ENCODE peak calls at places on chromosome 2, in seven cellular contexts. O, C, Z, P, Q, Y and N are unnamed samples.

GRCh38 chr2:10119601-10120157 is 2.9 kb upstream of the RRM2 start:
- DNase-seq in Y (no peak), O (no peak), C (no peak), Q (no peak), P (no peak), Z (no peak), N (no peak)

GRCh38 chr2:172063446-172063845 is 21.9 kb upstream of the DLX1 start:
- DNase-seq in O (no peak), P (no peak), C (no peak), Q (no peak), Z (no peak), Y (no peak), N (no peak)

GRCh38 chr2:177906041-177906718 is 166.4 kb downstream of the PDE11A start:
- DNase-seq in P (peak), Z (peak), Q (peak), O (peak), C (peak), Y (peak), N (peak)

GRCh38 chr2:239377591-239377990 is 23.2 kb downstream of the HDAC4 start:
- DNase-seq in Z (no peak), Q (no peak), C (no peak), P (no peak), Y (no peak), O (no peak), N (no peak)

GRCh38 chr2:32422133-32422532 is 65.3 kb downstream of the BIRC6 start:
- DNase-seq in Z (no peak), Y (no peak), O (no peak), Q (no peak), C (no peak), P (no peak), N (no peak)

GRCh38 chr2:190443055-190443454 is 34.9 kb downstream of the MFSD6 start:
- DNase-seq in C (no peak), Q (no peak), P (no peak), Y (no peak), O (no peak), Z (no peak), N (no peak)

GRCh38 chr2:106192752-106193490 is 1.2 kb downstream of the UXS1 start:
- DNase-seq in Z (peak), P (no peak), Q (no peak), C (peak), O (peak), Y (no peak), N (no peak)

GRCh38 chr2:86216577-86217555 is 17.6 kb downstream of the MRPL35 start:
- DNase-seq in Y (peak), P (peak), O (no peak), Z (peak), Q (no peak), C (no peak), N (no peak)

GRCh38 chr2:62306751-62307468 is 111.0 kb downstream of the B3GNT2 start:
- DNase-seq in O (peak), Y (no peak), C (peak), Q (peak), Z (no peak), P (no peak), N (peak)

GRCh38 chr2:234304945-234305344 is 191.9 kb downstream of the ARL4C start:
- DNase-seq in Q (no peak), Z (peak), C (no peak), Y (no peak), P (no peak), O (peak), N (no peak)

GRCh38 chr2:135121016-135121657 is 69.0 kb downstream of the RAB3GAP1 start:
- DNase-seq in C (no peak), O (no peak), Z (no peak), P (no peak), Q (no peak), Y (no peak), N (no peak)

GRCh38 chr2:3326871-3327270 is 50.7 kb downstream of the EIPR1 start:
- DNase-seq in C (no peak), O (no peak), Q (no peak), P (no peak), Y (no peak), Z (no peak), N (no peak)

GRCh38 chr2:42901076-42901645 is 108.8 kb upstream of the HAAO start:
- DNase-seq in C (no peak), O (no peak), Q (no peak), Z (peak), Y (no peak), P (no peak), N (no peak)

GRCh38 chr2:25877431-25878360 is 591 bp downstream of the ASXL2 start:
- DNase-seq in Z (peak), Y (no peak), O (peak), Q (peak), P (peak), C (peak), N (peak)

GRCh38 chr2:54575379-54575888 is 119.3 kb downstream of the SPTBN1 start:
- DNase-seq in Z (no peak), C (no peak), Y (no peak), O (peak), P (no peak), Q (no peak), N (no peak)

GRCh38 chr2:235165631-235166030 is 213.8 kb downstream of the SH3BP4 start:
- DNase-seq in Z (no peak), C (no peak), Y (no peak), O (no peak), Q (no peak), P (no peak), N (no peak)

GRCh38 chr2:68907923-68908253 is 36.7 kb upstream of the BMP10 start:
- DNase-seq in O (no peak), Q (no peak), P (no peak), C (no peak), Z (no peak), Y (no peak), N (no peak)

GRCh38 chr2:219368690-219369108 is 19.0 kb downstream of the DNPEP start:
- DNase-seq in O (peak), Q (no peak), Y (no peak), C (no peak), P (no peak), Z (peak), N (no peak)

GRCh38 chr2:10520154-10520553 is 72.0 kb upstream of the ODC1 start:
- DNase-seq in Q (no peak), Y (no peak), O (no peak), P (peak), C (peak), Z (no peak), N (no peak)

GRCh38 chr2:173631123-173631450 is 276.4 kb downstream of the CDCA7 start:
- DNase-seq in Q (no peak), Y (no peak), P (no peak), C (no peak), Z (peak), O (peak), N (no peak)

GRCh38 chr2:234986866-234987720 is 35.3 kb downstream of the SH3BP4 start:
- DNase-seq in C (no peak), O (no peak), P (no peak), Q (no peak), Z (no peak), Y (no peak), N (no peak)

GRCh38 chr2:62215306-62216064 is 19.6 kb downstream of the B3GNT2 start:
- DNase-seq in P (no peak), Y (no peak), O (peak), Q (no peak), Z (no peak), C (no peak), N (no peak)

GRCh38 chr2:128392207-128392606 is 73.5 kb upstream of the HS6ST1 start:
- DNase-seq in C (no peak), Q (no peak), Y (no peak), P (no peak), Z (no peak), O (no peak), N (no peak)

GRCh38 chr2:188676012-188676405 is 298.2 kb upstream of the COL3A1 start:
- DNase-seq in Z (peak), Y (no peak), O (no peak), Q (no peak), C (no peak), P (no peak), N (no peak)

GRCh38 chr2:25972049-25972823 is 10.1 kb downstream of the KIF3C start:
- DNase-seq in C (no peak), Q (no peak), Z (no peak), Y (no peak), P (no peak), O (no peak), N (no peak)

GRCh38 chr2:219082332-219082958 is 21.7 kb upstream of the IHH start:
- DNase-seq in C (no peak), O (no peak), Y (no peak), P (no peak), Q (no peak), Z (no peak), N (no peak)